ENCODE peak calls at places on chromosomes 7 and 10, in nine cellular contexts. C is HepG2, D is neural progenitor cell, N is neuronal stem cell, K is A549, I is endothelial cell of umbilical vein, H is PC-9, E is hepatocyte, W is mammary epithelial cell. V is an unnamed sample.

GRCh38 chr7:47720141-47720906 is 138.4 kb upstream of the TNS3 start:
- DNase-seq in C (no peak), D (no peak), N (no peak), K (no peak), I (no peak), H (no peak), E (no peak), W (no peak), V (peak)

GRCh38 chr7:157282141-157282801 is 54.5 kb upstream of the DNAJB6 start:
- DNase-seq in C (no peak), D (no peak), N (no peak), K (no peak), I (no peak), H (peak), E (peak), W (no peak), V (no peak)

GRCh38 chr7:128863433-128863989 is 855 bp downstream of the ATP6V1F start:
- DNase-seq in C (peak), D (peak), N (peak), K (peak), I (peak), H (peak), E (peak), W (peak), V (peak)

GRCh38 chr7:13920053-13920697 is 69.3 kb downstream of the ETV1 start:
- DNase-seq in C (peak), D (peak), N (peak), K (peak), I (peak), H (peak), E (peak), W (peak), V (peak)

GRCh38 chr7:40717242-40717641 is 582.4 kb downstream of the SUGCT start:
- DNase-seq in C (peak), D (peak), N (peak), K (peak), I (peak), H (peak), E (peak), W (peak), V (peak)

GRCh38 chr10:42888504-42889095 is 106.0 kb downstream of the BMS1 start:
- DNase-seq in C (no peak), D (no peak), N (no peak), K (no peak), I (no peak), H (no peak), E (no peak), W (no peak), V (no peak)

GRCh38 chr7:18873674-18874341 is 243.6 kb downstream of the TWIST1 start:
- DNase-seq in C (no peak), D (peak), N (peak), K (no peak), I (no peak), H (no peak), E (peak), W (no peak), V (peak)

GRCh38 chr10:111762114-111762513 is 421.5 kb downstream of the GPAM start:
- DNase-seq in C (no peak), D (no peak), N (no peak), K (no peak), I (no peak), H (no peak), E (no peak), W (no peak), V (no peak)

GRCh38 chr10:98349508-98349922 is 65.5 kb downstream of the PYROXD2 start:
- DNase-seq in C (no peak), D (no peak), N (no peak), K (no peak), I (no peak), H (no peak), E (peak), W (no peak), V (peak)

GRCh38 chr10:120979435-120980315 is 128.5 kb downstream of the WDR11 start:
- DNase-seq in C (peak), D (peak), N (peak), K (peak), I (peak), H (no peak), E (peak), W (peak), V (no peak)

GRCh38 chr10:100864981-100865380 is 47.8 kb upstream of the SLF2 start:
- DNase-seq in C (no peak), D (no peak), N (no peak), K (no peak), I (no peak), H (no peak), E (no peak), W (no peak), V (no peak)

GRCh38 chr10:27884185-27884630 is 114.7 kb downstream of the ODAD2 start:
- DNase-seq in C (no peak), D (no peak), N (no peak), K (no peak), I (no peak), H (no peak), E (no peak), W (no peak), V (peak)

GRCh38 chr10:64881257-64881656 is 1360.1 kb downstream of the REEP3 start:
- DNase-seq in C (no peak), D (no peak), N (no peak), K (no peak), I (no peak), H (no peak), E (no peak), W (no peak), V (no peak)

GRCh38 chr10:79274279-79275104 is 72.8 kb upstream of the PPIF start:
- DNase-seq in C (no peak), D (no peak), N (no peak), K (no peak), I (no peak), H (no peak), E (peak), W (peak), V (peak)

GRCh38 chr7:156379242-156380070 is 261.1 kb upstream of the RNF32 start:
- DNase-seq in C (peak), D (no peak), N (no peak), K (no peak), I (no peak), H (no peak), E (peak), W (no peak), V (no peak)

GRCh38 chr10:451021-451471 is 238.4 kb downstream of the DIP2C start:
- DNase-seq in C (no peak), D (no peak), N (no peak), K (no peak), I (no peak), H (no peak), E (no peak), W (peak), V (no peak)

GRCh38 chr10:69498711-69499471 is 47.6 kb downstream of the TSPAN15 start:
- DNase-seq in C (no peak), D (no peak), N (no peak), K (no peak), I (no peak), H (no peak), E (no peak), W (no peak), V (peak)

GRCh38 chr10:119304541-119304940 is 97.2 kb downstream of the GRK5 start:
- DNase-seq in C (no peak), D (no peak), N (no peak), K (no peak), I (no peak), H (no peak), E (no peak), W (no peak), V (no peak)

GRCh38 chr7:112448376-112448775 is 1.9 kb upstream of the IFRD1 start:
- DNase-seq in C (no peak), D (no peak), N (no peak), K (no peak), I (no peak), H (no peak), E (no peak), W (no peak), V (no peak)

GRCh38 chr7:133372337-133372736 is 119.5 kb downstream of the EXOC4 start:
- DNase-seq in C (no peak), D (no peak), N (no peak), K (no peak), I (no peak), H (no peak), E (no peak), W (no peak), V (no peak)

GRCh38 chr10:30127120-30127541 is 67.7 kb upstream of the JCAD start:
- DNase-seq in C (no peak), D (no peak), N (no peak), K (no peak), I (no peak), H (no peak), E (peak), W (no peak), V (peak)

GRCh38 chr7:134698481-134698880 is 51.8 kb downstream of the BPGM start:
- DNase-seq in C (no peak), D (no peak), N (no peak), K (no peak), I (no peak), H (no peak), E (no peak), W (no peak), V (no peak)

GRCh38 chr10:20276127-20276979 is 460.1 kb downstream of the PLXDC2 start:
- DNase-seq in C (peak), D (peak), N (peak), K (no peak), I (no peak), H (no peak), E (no peak), W (peak), V (peak)

GRCh38 chr7:139058963-139059362 is 23.1 kb upstream of the ZC3HAV1L start:
- DNase-seq in C (no peak), D (no peak), N (no peak), K (no peak), I (peak), H (no peak), E (no peak), W (no peak), V (peak)

GRCh38 chr10:79050896-79051555 is 17.7 kb upstream of the ZMIZ1 start:
- DNase-seq in C (no peak), D (no peak), N (no peak), K (no peak), I (no peak), H (no peak), E (no peak), W (no peak), V (no peak)

DNA sequence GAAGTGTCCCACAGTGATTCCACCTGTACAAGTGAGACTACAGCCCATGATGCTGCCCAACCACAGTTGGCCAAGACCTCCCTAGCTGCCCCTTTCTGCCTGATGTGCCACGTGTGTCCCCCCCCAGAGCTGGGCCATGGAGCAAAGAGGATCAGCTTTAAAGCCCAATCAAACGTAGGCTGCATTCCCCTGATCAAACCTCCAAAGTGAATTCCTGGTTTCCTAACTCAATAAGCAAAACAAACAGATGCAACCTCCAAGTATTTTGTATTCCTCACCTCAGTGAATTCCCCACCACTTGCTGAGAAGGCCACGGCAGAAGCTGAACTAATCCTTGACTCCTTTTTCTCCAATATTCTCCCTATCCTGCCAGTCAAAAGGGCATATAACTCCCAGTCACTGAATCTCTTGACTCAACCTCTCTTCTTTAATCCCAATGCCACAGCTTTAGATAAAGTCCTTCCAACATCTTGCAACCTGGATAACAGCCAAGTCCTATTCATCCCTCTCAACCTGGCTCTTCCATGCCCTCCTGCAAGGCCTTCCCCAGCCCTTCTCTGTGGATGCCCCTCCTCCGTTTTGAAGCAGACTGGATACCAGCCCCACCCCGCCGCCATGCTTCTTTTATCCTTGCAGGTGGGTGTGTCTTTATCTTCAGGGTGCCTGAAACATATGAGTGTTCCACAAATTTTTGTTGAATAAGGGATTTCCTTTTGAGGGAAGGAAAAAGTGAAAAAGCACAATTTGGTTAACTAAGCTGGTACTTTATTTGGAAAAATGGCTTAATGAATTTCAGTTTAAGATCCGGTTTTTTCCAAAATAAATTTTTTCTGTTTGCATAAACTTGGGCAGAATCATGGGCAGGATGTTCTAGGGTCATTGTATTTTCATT is 285.2 kb upstream of the MKLN1 start:
- DNase-seq in C (no peak), D (peak), N (no peak), K (no peak), I (no peak), H (no peak), E (no peak), W (no peak), V (no peak)
- H3K4me2 ChIP-seq in C (no peak), D (no peak), N (no peak), K (no peak), I (no peak), H (no peak), E (no peak), W (no peak), V (no peak)

GRCh38 chr7:149764481-149765398 is 8.6 kb downstream of the ZNF467 start:
- DNase-seq in C (no peak), D (peak), N (no peak), K (no peak), I (no peak), H (no peak), E (peak), W (no peak), V (no peak)
- H3K4me3 ChIP-seq in C (no peak), D (peak), N (no peak), K (no peak), I (no peak), H (no peak), E (no peak), W (no peak), V (no peak)

DNA sequence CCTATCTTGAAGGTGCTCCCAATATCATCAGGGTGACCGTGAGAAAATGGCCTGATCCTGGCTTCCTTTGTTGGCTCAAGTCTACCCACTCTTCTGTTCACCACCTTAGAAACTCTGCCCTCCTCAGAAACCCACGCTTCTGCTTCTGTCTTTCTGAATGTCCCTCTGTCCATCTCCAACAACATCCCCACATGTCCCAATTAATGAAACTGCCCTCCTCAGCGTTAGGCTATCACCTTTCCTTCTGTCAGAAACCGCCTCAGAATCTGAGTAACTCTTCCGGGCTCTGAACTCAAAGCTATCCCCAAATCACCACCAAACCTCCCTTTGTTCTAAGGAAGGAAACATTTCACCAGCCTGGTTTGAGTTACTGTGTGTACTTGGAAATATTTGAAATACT is 315.8 kb upstream of the ZNF32 start:
- DNase-seq in C (no peak), D (no peak), N (no peak), K (no peak), I (no peak), H (no peak), E (no peak), W (no peak), V (no peak)
- H3K27ac ChIP-seq in C (no peak), D (no peak), N (no peak), K (no peak), I (no peak), H (no peak), E (no peak), W (no peak), V (no peak)

DNA sequence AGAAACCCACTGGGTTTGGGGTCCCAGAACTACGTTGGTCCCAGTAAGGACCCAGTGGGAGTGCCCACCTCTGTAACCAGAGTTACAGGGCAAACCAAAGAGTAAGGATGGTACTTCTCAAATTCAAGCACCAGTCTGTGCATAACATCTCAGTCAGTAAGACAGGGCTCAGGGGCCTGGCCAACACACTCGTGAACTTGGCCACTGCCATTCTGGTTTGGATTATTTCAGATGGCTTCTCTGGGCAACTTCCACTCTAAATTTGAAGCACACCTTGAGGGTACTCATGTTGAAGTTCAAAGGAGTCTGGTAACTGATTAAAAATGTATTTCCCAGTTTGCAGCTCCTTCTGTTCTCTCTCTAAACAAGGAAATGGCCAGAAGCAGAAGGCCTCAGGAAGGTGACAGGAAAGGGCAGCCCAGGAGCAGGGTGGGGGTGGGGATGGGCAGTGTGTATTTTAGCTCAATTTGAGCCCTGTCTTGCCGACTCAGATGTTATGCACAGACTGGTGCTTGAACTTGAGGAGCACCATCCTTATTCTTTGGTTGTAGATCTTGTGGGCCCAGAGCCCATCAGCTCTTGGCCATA is 107.3 kb upstream of the GLI3 start:
- DNase-seq in C (no peak), D (no peak), N (no peak), K (no peak), I (no peak), H (no peak), E (no peak), W (no peak), V (no peak)
- H3K4me2 ChIP-seq in C (no peak), D (no peak), N (no peak), K (no peak), I (no peak), H (no peak), E (no peak), W (no peak), V (no peak)

DNA sequence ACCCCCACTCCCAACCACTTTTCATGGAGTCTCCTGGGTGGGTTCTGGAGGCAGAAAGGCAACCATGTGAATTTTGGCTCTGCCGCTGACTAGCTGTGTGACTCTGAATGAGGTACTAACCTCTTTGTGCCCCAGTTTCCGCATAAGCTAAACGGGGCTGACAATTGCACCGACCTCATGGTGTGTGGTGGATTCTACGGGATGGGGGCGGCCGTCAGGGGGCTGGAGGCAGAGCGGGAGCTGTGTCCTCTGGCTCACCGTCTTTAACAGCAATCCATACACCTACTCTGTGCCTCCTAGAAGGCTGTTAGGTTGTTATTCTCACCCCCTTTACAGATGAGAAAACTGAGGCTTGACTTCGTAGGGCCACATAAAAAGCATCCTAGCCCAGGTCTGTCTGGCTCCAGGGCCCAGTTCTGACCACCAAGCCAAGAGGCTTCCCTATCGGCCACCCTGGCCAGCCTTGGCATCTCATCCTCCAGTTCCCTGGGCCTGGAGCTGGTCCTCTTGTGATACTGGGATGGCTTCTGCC is 4.3 kb upstream of the SLC29A3 start:
- DNase-seq in C (no peak), D (no peak), N (no peak), K (no peak), I (no peak), H (no peak), E (no peak), W (no peak), V (no peak)
- H3K4me3 ChIP-seq in C (no peak), D (peak), N (no peak), K (no peak), I (no peak), H (no peak), E (no peak), W (no peak), V (no peak)

DNA sequence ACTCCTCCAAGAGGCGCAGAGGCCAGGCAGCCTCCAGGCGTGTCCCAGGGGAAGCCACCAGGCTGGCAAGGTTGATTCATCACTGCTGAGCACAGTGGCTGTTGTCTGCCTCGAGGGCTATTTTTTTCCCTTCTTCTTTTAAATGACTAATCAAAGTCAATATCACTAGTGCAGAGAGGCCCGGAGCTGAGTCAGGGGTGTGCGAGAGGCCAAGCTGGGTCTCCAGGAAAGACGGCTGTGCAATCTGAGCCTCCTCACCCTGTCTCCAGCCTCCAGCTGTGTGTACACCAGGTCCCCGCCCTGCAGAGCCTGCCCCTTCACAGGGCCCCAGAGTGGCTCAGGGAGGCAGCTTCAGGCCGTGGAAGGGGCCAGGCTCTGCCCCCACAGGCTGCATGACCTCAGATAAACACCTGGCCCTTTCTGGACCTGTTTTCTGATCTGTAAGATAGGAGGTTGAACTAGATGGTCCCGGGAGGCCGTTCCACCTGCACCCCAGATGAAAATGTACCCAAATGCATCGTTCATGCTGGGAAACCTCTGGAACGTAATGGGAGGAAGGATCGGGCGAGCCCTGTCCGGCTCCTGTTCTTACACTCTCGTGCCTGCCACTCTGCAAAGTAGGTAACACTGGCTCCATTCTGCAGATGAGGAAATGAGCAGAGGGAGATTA is 3.7 kb downstream of the STX1A start:
- DNase-seq in C (peak), D (no peak), N (no peak), K (peak), I (peak), H (peak), E (peak), W (peak), V (peak)
- H3K27ac ChIP-seq in C (peak), D (no peak), N (no peak), K (peak), I (peak), H (peak), E (peak), W (peak), V (peak)

GRCh38 chr10:133219782-133220181 is 10.2 kb upstream of the UTF1 start:
- DNase-seq in C (no peak), D (peak), N (no peak), K (no peak), I (no peak), H (no peak), E (no peak), W (no peak), V (no peak)
- H3K4me2 ChIP-seq in C (no peak), D (peak), N (peak), K (no peak), I (no peak), H (no peak), E (no peak), W (no peak), V (no peak)

GRCh38 chr7:100019908-100020307 is 4.5 kb downstream of the ZKSCAN1 start:
- DNase-seq in C (no peak), D (no peak), N (no peak), K (no peak), I (no peak), H (no peak), E (no peak), W (no peak), V (no peak)

GRCh38 chr7:100015232-100016208 is at the start of gene ZKSCAN1:
- DNase-seq in C (peak), D (peak), N (peak), K (peak), I (peak), H (peak), E (peak), W (peak), V (peak)

GRCh38 chr7:100016209-100016901 is 959 bp downstream of the ZKSCAN1 start:
- DNase-seq in C (peak), D (no peak), N (no peak), K (no peak), I (peak), H (no peak), E (peak), W (peak), V (peak)

GRCh38 chr7:100017875-100018274 is 2.5 kb downstream of the ZKSCAN1 start:
- DNase-seq in C (no peak), D (no peak), N (no peak), K (no peak), I (no peak), H (no peak), E (no peak), W (no peak), V (no peak)

GRCh38 chr7:100017300-100017699 is 1.9 kb downstream of the ZKSCAN1 start:
- DNase-seq in C (peak), D (no peak), N (no peak), K (no peak), I (no peak), H (no peak), E (peak), W (no peak), V (no peak)
- H3K4me3 ChIP-seq in C (peak), D (peak), N (no peak), K (peak), I (no peak), H (no peak), E (no peak), W (no peak), V (no peak)

V was measured in fibroblast of lung.